ENCODE peak calls at places on chromosomes 5 and 9, in six cellular contexts. P is lung; U is breast epithelium; C is kidney epithelial cell; V is fibroblast of lung; Q is CD8-positive, alpha-beta T cell. O is an unnamed sample. For H3K36me3, the result is how much of the 10 kb centered on the place peaks cover.

GRCh38 chr5:176716320-176716719 is 69.0 kb downstream of the TSPAN17 start:
- DNase-seq in C (no peak), V (peak), P (no peak), U (no peak), Q (no peak), O (peak)

GRCh38 chr5:59489551-59489950 is 404.0 kb downstream of the PDE4D start:
- DNase-seq in C (no peak), Q (no peak), V (no peak), U (no peak), P (no peak), O (peak)

GRCh38 chr9:119273325-119273904 is 95.8 kb downstream of the BRINP1 start:
- DNase-seq in U (no peak), Q (no peak), P (no peak), V (peak), C (no peak), O (peak)

GRCh38 chr5:138712791-138713190 is 40.4 kb upstream of the CTNNA1 start:
- DNase-seq in V (no peak), P (no peak), U (no peak), C (no peak), Q (no peak), O (no peak)

GRCh38 chr9:121399883-121400607 is 30.0 kb upstream of the STOM start:
- DNase-seq in U (no peak), V (peak), C (peak), P (no peak), Q (no peak), O (peak)

GRCh38 chr5:61394078-61394701 is 62.1 kb downstream of the ZSWIM6 start:
- DNase-seq in P (no peak), Q (no peak), U (no peak), V (peak), C (no peak), O (peak)

GRCh38 chr5:172492097-172492840 is 37.9 kb upstream of the SH3PXD2B start:
- DNase-seq in V (no peak), P (no peak), Q (no peak), C (no peak), U (no peak), O (no peak)

GRCh38 chr9:1007312-1007711 is 30.9 kb downstream of the DMRT3 start:
- DNase-seq in Q (no peak), V (no peak), P (no peak), U (no peak), C (no peak), O (no peak)

GRCh38 chr5:93894471-93895354 is 153.3 kb upstream of the POU5F2 start:
- DNase-seq in C (no peak), Q (no peak), P (no peak), V (no peak), U (no peak), O (peak)

GRCh38 chr9:92393686-92394085 is 10.7 kb downstream of the OGN start:
- DNase-seq in P (no peak), V (peak), Q (no peak), C (no peak), U (no peak), O (no peak)

GRCh38 chr9:573551-574410 is 267.7 kb upstream of the DMRT1 start:
- DNase-seq in Q (no peak), P (peak), V (peak), C (peak), U (no peak), O (peak)

GRCh38 chr9:90637626-90638025 is 5.0 kb downstream of the DIRAS2 start:
- DNase-seq in V (no peak), P (no peak), U (no peak), C (no peak), Q (no peak), O (no peak)

GRCh38 chr5:156479864-156480263 is 152.9 kb downstream of the SGCD start:
- DNase-seq in P (no peak), U (no peak), C (no peak), Q (no peak), V (peak), O (no peak)

GRCh38 chr5:94908889-94909480 is 290.5 kb downstream of the SLF1 start:
- DNase-seq in U (no peak), Q (no peak), C (no peak), P (no peak), V (peak), O (peak)

GRCh38 chr9:27108981-27109541 is at the start of gene TEK:
- DNase-seq in Q (no peak), U (no peak), V (peak), P (no peak), C (no peak), O (peak)

GRCh38 chr9:38694676-38695075 is 25.3 kb downstream of the FAM240B start:
- DNase-seq in C (no peak), U (no peak), Q (no peak), P (no peak), V (no peak), O (no peak)

GRCh38 chr9:78405461-78405860 is 108.5 kb downstream of the PSAT1 start:
- DNase-seq in Q (no peak), U (no peak), P (no peak), C (no peak), V (no peak), O (no peak)

GRCh38 chr5:137497396-137498290 is 1.5 kb downstream of the SPOCK1 start:
- DNase-seq in C (no peak), Q (no peak), V (no peak), P (no peak), U (no peak), O (peak)

GRCh38 chr9:88090151-88090581 is 48.1 kb downstream of the SPATA31C2 start:
- DNase-seq in Q (no peak), U (no peak), V (peak), P (no peak), C (no peak), O (no peak)

GRCh38 chr9:120845255-120845654 is 2.5 kb upstream of the PSMD5 start:
- DNase-seq in P (no peak), C (no peak), U (no peak), V (no peak), Q (no peak), O (peak)

GRCh38 chr5:135832263-135832555 is 2.3 kb upstream of the SLC25A48 start:
- DNase-seq in C (no peak), V (no peak), Q (no peak), P (no peak), U (no peak), O (no peak)

GRCh38 chr5:142334548-142334947 is 9.7 kb upstream of the SPRY4 start:
- DNase-seq in V (no peak), U (no peak), C (no peak), Q (no peak), P (no peak), O (no peak)

GRCh38 chr5:19917588-19917987 is 70.4 kb downstream of the CDH18 start:
- DNase-seq in U (no peak), V (no peak), Q (no peak), P (no peak), C (no peak), O (no peak)

GRCh38 chr5:8993031-8993430 is 552.8 kb downstream of the SEMA5A start:
- DNase-seq in C (no peak), P (no peak), U (no peak), V (no peak), Q (no peak), O (peak)

GRCh38 chr5:35319231-35320002 is 89.1 kb upstream of the PRLR start:
- DNase-seq in V (peak), U (no peak), C (peak), Q (no peak), P (peak), O (peak)

GRCh38 chr5:50709471-50709870 is 43.0 kb downstream of the PARP8 start:
- DNase-seq in V (peak), Q (no peak), P (no peak), C (no peak), U (no peak), O (no peak)

GRCh38 chr5:122940890-122941289 is 95.5 kb downstream of the SNX24 start:
- DNase-seq in C (no peak), U (no peak), P (no peak), Q (no peak), V (no peak), O (peak)

GRCh38 chr9:37027582-37028424 is 6.3 kb downstream of the PAX5 start:
- DNase-seq in P (peak), C (peak), Q (peak), U (peak), V (peak), O (peak)

GRCh38 chr9:123129411-123129810 is 95.9 kb downstream of the GPR21 start:
- DNase-seq in Q (no peak), V (no peak), P (no peak), U (no peak), C (no peak), O (no peak)

GRCh38 chr9:123135458-123135857 is 102.0 kb downstream of the GPR21 start:
- DNase-seq in Q (no peak), C (no peak), U (no peak), P (no peak), V (no peak), O (no peak)

GRCh38 chr9:123131993-123132392 is 98.5 kb downstream of the GPR21 start:
- DNase-seq in U (no peak), P (no peak), C (no peak), Q (no peak), V (peak), O (no peak)

GRCh38 chr9:123131258-123131657 is 97.8 kb downstream of the GPR21 start:
- DNase-seq in U (no peak), C (peak), V (peak), P (no peak), Q (no peak), O (peak)

GRCh38 chr9:123132696-123133095 is 99.2 kb downstream of the GPR21 start:
- DNase-seq in V (no peak), U (no peak), P (no peak), C (no peak), Q (no peak), O (no peak)
- H3K4me3 ChIP-seq in V (no peak), U (no peak), P (no peak), C (no peak), Q (no peak), O (no peak)

DNA sequence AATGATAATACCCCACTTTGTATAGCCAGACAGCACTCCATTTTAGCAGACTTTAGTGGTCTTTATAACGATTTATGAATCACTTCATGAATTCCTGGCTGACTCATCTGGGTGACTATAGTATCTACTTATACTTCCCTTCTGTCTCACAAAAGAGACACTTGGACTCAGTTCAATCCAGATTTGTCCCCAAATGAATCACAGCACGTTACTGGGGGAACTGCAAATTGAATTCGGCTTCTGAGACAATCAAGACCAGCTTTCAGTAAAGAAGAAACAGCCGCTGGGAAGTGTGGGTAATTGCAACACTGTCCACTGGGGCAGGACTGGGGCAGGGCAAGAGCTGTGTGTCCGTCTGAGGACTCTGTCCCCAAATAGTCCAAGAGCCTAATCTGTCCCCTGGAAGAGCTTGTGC is 337.3 kb upstream of the RFX3 start:
- DNase-seq in V (peak), P (no peak), U (no peak), Q (no peak), C (no peak), O (peak)
- TF ChIP-seq CTCF in V (no peak), P (no peak), U (no peak), Q (no peak), C (no peak), O (no peak)

GRCh38 chr5:56006094-56006493 is 11.3 kb upstream of the IL6ST start:
- DNase-seq in C (no peak), V (no peak), P (no peak), U (no peak), Q (no peak), O (no peak)

GRCh38 chr5:56003179-56003578 is 8.4 kb upstream of the IL6ST start:
- DNase-seq in U (no peak), Q (no peak), P (no peak), V (peak), C (no peak), O (peak)

GRCh38 chr5:56002303-56002702 is 7.5 kb upstream of the IL6ST start:
- DNase-seq in C (no peak), Q (no peak), P (no peak), U (no peak), V (no peak), O (no peak)

GRCh38 chr5:56004874-56005273 is 10.1 kb upstream of the IL6ST start:
- DNase-seq in V (no peak), P (no peak), C (no peak), U (no peak), Q (no peak), O (no peak)

DNA sequence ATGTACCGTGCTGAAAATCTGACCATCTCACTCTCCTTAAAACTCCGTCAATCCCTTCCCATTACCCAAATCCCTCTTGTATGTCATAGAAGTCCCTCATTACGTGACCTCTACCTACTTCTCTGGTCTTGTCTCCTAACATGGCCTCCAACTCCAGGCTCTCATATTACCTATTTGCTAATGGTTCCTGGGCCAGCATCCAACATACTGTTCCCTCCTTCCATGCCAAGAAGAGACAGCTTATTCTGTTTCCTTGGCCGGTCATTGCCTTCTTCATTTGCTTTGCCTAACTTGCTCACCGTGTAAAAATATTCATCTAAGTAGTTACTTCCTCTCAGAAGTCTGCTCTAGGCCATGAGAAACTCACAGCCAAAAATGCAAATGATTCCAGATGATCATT is 8.9 kb upstream of the IL6ST start:
- DNase-seq in V (peak), P (no peak), U (no peak), C (no peak), Q (no peak), O (peak)
- H3K36me3 ChIP-seq in V (under half), P (under half), U (under half), C (under half), Q (under half), O (under half)

DNA sequence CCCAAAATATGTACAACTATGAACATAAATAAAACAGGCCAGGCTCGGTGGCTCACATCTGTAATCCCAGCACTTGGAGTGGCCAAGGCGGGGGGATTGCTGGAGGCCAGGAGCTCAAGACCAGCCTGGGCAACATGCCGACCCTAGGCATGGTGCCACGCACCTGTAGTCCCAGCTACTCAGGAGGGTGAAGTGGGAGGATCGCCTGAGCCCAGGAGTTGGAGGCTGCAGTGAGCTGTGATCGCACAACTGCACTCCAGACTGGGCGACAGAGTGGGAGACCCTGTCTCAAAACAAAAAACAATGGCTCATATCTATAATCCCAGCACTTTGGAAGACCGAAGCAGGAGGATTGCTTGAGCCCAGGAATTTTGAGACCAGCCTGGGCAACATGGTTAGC is 1.5 kb downstream of the HAUS6 start:
- DNase-seq in Q (no peak), C (no peak), U (no peak), P (no peak), V (no peak), O (no peak)
- H3K4me3 ChIP-seq in Q (no peak), C (no peak), U (no peak), P (no peak), V (peak), O (peak)

GRCh38 chr5:54769072-54769471 is 216.3 kb downstream of the ESM1 start:
- DNase-seq in C (no peak), U (no peak), V (no peak), Q (no peak), P (no peak), O (peak)
- TF ChIP-seq CTCF in C (no peak), U (no peak), V (no peak), Q (no peak), P (no peak), O (peak)

GRCh38 chr9:79581388-79581787 is 9.6 kb downstream of the TLE4 start:
- DNase-seq in C (no peak), Q (no peak), P (no peak), V (peak), U (no peak), O (peak)
- H3K36me3 ChIP-seq in C (under half), Q (under half), P (under half), V (under half), U (under half), O (under half)

DNA sequence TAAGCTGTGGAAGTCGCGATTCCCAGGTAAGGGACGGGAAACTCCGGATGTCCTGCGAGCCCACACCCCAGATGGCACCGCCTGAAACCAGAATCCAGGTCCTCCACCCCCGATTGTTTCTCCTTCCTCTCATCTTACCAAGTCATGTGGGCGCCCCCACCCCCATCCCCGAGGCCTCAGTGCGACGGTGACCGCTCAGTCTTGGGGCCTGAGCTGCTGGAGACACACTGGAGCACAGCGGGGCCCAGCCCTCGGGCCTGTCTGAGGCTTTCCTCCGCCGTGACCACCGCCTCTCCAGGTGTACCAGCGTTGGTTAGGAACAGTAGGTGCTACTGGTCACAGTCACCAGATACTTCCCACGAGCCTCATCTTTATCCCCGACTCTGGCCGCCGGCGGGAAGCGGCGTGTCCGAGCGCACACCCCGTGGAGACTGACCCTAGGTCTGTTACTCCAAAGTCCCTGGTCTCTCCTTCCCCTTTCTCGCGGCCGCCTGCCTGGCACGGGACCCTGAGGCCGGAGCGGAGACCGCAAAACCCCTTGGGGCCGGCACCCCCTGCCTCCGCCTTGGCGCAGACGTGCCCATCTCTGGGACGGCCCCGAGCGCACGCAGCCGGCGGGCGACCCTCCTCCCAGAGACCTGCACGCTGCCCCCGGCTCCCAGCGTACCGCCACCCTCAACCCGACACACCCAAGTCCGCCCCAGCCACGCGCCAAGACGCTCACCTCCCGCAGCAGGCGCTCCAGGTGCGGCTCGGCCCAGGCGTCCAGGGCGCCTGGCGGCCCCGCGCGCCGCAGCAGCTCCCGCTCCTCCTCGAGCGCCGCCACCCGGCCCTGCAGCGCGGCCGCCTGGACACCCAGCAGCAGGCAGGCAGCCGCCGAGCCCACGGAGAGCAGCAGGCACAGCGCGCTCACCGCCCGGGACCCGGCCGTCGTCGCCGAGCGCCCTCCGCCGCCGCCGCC is 733 bp downstream of the COL23A1 start:
- DNase-seq in Q (no peak), V (peak), U (no peak), P (no peak), C (no peak), O (no peak)
- H3K4me3 ChIP-seq in Q (no peak), V (no peak), U (peak), P (peak), C (peak), O (peak)

GRCh38 chr5:114317751-114318150 is 44.1 kb upstream of the KCNN2 start:
- DNase-seq in U (no peak), Q (no peak), P (no peak), C (no peak), V (no peak), O (no peak)

GRCh38 chr5:114314061-114314460 is 47.8 kb upstream of the KCNN2 start:
- DNase-seq in C (no peak), Q (no peak), P (no peak), V (no peak), U (no peak), O (no peak)

GRCh38 chr5:114319821-114320220 is 42.0 kb upstream of the KCNN2 start:
- DNase-seq in V (no peak), P (no peak), C (no peak), U (no peak), Q (no peak), O (peak)

GRCh38 chr5:114319236-114319635 is 42.6 kb upstream of the KCNN2 start:
- DNase-seq in Q (no peak), C (no peak), V (no peak), P (no peak), U (no peak), O (no peak)

DNA sequence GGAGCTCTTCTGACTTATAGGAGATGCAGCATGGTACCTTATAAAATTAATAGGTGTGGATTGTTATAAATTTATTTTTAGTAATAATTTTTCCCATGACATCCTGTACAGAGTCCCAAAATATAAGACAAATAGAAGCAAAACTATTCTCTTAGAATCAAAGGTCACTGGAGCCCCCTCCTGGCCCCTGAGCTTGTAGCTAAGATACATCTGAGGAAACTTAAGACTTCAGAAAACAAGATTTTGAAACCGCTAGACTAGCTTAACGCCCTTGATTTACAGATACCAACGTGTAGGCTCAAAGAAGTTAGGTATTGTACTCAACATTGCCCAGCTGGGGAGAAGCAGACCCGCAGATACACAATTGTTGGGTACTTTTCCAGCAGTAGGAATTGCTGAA is 45.7 kb upstream of the KCNN2 start:
- DNase-seq in Q (no peak), V (no peak), C (no peak), U (no peak), P (no peak), O (no peak)
- TF ChIP-seq CTCF in Q (no peak), V (no peak), C (no peak), U (no peak), P (no peak), O (no peak)

GRCh38 chr9:137267933-137268355 is 9.6 kb upstream of the TOR4A start:
- DNase-seq in V (no peak), U (no peak), P (no peak), C (no peak), Q (no peak), O (no peak)
- H3K36me3 ChIP-seq in V (under half), U (under half), P (under half), C (under half), Q (under half), O (under half)

O was measured in bronchial epithelial cell.